ENCODE peak calls at places on chromosomes 3 and 15, in five cellular contexts. I is Calu3, G is heart left ventricle, P is DND-41, Y is lower leg skin. Z is an unnamed sample.

GRCh38 chr3:83946045-83946444 is 1012.7 kb upstream of the CADM2 start:
- DNase-seq in G (no peak), P (no peak), I (no peak), Y (no peak), Z (no peak)

GRCh38 chr3:184566441-184567414 is 5.1 kb downstream of the EPHB3 start:
- DNase-seq in I (no peak), G (no peak), Y (no peak), P (no peak), Z (no peak)

GRCh38 chr15:77107531-77108355 is 36.8 kb upstream of the TSPAN3 start:
- DNase-seq in G (peak; percentile 45), Y (peak; percentile 89), P (peak; percentile 53), I (peak; percentile 75), Z (no peak)

GRCh38 chr3:191216510-191216909 is 17.5 kb downstream of the OSTN start:
- DNase-seq in P (no peak), Y (no peak), G (no peak), I (no peak), Z (no peak)

GRCh38 chr15:48520376-48521155 is 124.9 kb downstream of the FBN1 start:
- DNase-seq in G (no peak), I (peak; percentile 28), Y (no peak), P (no peak), Z (no peak)

GRCh38 chr3:141065841-141066592 is 14.9 kb downstream of the SPSB4 start:
- DNase-seq in P (no peak), I (no peak), Y (peak; percentile 76), G (no peak), Z (no peak)

GRCh38 chr15:75161788-75162414 is 39.8 kb upstream of the C15orf39 start:
- DNase-seq in G (no peak), I (no peak), P (no peak), Y (no peak), Z (no peak)

GRCh38 chr15:39095218-39095879 is 485.5 kb upstream of the THBS1 start:
- DNase-seq in Y (no peak), G (no peak), I (no peak), P (no peak), Z (no peak)

GRCh38 chr3:14531856-14532395 is 8.2 kb downstream of the GRIP2 start:
- DNase-seq in I (no peak), G (peak; percentile 16), P (no peak), Y (no peak), Z (no peak)

GRCh38 chr3:172726370-172726769 is 15.5 kb upstream of the NCEH1 start:
- DNase-seq in P (no peak), Y (no peak), I (no peak), G (no peak), Z (no peak)

GRCh38 chr3:70824078-70824477 is 511.6 kb upstream of the MDFIC2 start:
- DNase-seq in G (no peak), I (no peak), Y (no peak), P (no peak), Z (no peak)

GRCh38 chr3:120503727-120504616 is 53.2 kb upstream of the FSTL1 start:
- DNase-seq in P (no peak), Y (no peak), G (no peak), I (no peak), Z (no peak)

GRCh38 chr3:71779674-71780377 is 5.1 kb downstream of the PROK2 start:
- DNase-seq in P (peak; percentile 15), I (no peak), Y (no peak), G (no peak), Z (no peak)

GRCh38 chr15:83011271-83012037 is at the start of gene C15orf40:
- DNase-seq in Y (peak; percentile 96), G (peak; percentile 94), P (peak; percentile 83), I (peak; percentile 95), Z (peak; percentile 77)

GRCh38 chr3:156814295-156814694 is 11.9 kb upstream of the LEKR1 start:
- DNase-seq in P (no peak), I (no peak), Y (no peak), G (no peak), Z (no peak)

GRCh38 chr15:68387288-68388143 is 44.4 kb downstream of the ITGA11 start:
- DNase-seq in P (no peak), G (no peak), I (no peak), Y (peak; percentile 62), Z (no peak)

GRCh38 chr15:52448010-52448890 is 80.4 kb downstream of the MYO5A start:
- DNase-seq in P (no peak), G (no peak), I (no peak), Y (no peak), Z (no peak)

GRCh38 chr3:49841126-49841525 is 15.2 kb downstream of the TRAIP start:
- DNase-seq in I (peak; percentile 34), G (no peak), Y (no peak), P (peak; percentile 47), Z (no peak)
- TF ChIP-seq CTCF in I (no peak), G (peak; percentile 26), Y (no peak), P (peak; percentile 72), Z (peak; percentile 39)

DNA sequence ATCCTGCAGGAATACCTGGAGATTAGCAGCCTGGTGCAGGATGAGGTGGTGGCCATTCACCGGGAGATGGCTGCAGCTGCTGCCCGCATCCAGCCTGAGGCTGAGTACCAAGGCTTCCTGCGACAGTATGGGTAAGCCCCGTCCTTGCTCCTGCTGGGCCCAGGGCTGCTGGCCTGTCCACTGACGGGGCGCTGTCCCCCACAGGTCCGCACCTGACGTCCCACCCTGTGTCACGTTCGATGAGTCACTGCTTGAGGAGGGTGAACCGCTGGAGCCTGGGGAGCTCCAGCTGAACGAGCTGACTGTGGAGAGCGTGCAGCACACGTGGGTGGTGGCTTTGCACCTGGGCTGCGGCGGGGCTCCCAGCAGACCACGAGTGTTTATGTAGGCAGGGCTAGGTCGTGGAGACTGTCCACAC is 5.0 kb downstream of the FES start:
- DNase-seq in G (no peak), Y (no peak), I (no peak), P (peak; percentile 52), Z (no peak)
- TF ChIP-seq CTCF in G (no peak), Y (no peak), I (no peak), P (no peak), Z (no peak)

GRCh38 chr3:132726341-132726823 is 4.2 kb upstream of the NPHP3 start:
- DNase-seq in I (no peak), P (no peak), Y (no peak), G (no peak), Z (no peak)

GRCh38 chr3:132723024-132723462 is 834 bp upstream of the NPHP3 start:
- DNase-seq in P (no peak), Y (no peak), I (no peak), G (no peak), Z (no peak)

GRCh38 chr3:132721479-132722164 is 587 bp downstream of the NPHP3 start:
- DNase-seq in G (peak; percentile 73), P (no peak), Y (peak; percentile 93), I (peak; percentile 85), Z (no peak)

GRCh38 chr3:132723551-132723950 is 1.3 kb upstream of the NPHP3 start:
- DNase-seq in Y (no peak), I (no peak), P (no peak), G (no peak), Z (no peak)

DNA sequence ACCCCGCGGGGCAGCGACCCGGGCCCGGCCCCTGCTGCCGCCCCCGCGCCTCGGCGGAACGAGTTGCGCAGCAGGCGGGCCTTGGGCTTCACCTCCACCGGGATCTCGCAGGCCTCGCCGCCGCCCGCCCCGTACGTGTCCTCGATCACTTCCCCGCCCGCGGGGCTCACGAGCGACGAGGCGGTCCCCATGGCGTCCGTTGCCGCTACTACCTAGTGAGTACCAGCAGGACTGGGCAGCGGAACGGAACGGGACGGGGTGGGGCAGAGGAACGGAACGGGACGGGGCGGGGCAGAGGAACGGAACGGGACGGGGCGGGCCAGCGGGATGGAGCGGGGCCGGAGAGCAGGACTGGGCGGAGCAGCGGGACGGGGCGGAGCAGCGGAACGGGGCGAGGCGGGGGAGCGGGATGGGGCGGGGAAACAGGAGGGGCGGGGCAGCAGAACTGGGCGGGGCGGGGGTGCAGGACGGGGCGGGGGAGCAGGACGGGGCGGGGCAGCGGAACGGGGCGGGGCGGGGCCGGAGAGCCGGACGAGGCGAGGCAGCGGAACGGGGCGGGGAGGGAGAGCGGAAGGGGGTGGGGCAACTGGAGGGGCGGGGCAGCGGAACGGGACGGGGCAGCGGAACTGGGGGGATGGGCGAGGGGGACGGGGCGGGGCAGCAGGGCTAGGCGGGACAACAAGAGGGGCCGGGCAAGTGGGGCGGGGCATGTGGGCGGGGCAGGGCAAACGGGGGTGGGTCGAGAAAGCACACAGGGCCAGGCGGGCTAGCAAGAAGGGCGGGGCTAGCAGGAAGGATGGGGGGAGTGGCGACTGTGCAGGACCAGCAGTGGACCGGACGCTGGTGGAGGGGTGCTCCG is at the start of gene NPHP3:
- DNase-seq in G (peak; percentile 98), Y (peak; percentile 99), P (peak; percentile 93), I (peak; percentile 99), Z (peak; percentile 98)
- TF ChIP-seq CTCF in G (no peak), Y (no peak), P (no peak), I (no peak), Z (no peak)

DNA sequence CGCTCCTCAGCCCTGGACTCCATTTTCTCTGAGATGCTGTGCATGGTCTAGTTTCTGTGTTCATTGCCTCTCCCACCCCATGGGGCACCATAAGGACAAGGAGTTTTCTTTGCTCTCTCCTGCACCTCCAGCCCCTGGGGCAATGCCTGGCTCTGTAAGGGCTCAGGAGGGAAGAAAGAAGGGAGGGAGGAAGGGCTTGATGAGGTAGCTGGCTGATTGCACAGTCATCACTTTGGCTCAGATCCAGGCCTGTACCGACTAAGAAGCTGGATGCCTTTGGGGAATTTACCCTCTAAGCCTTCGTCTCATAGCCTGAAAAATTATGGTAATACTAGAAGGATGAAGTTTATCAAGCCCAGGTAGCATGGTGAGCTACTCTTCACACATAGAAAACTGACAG is 382.9 kb downstream of the GABRG3 start:
- DNase-seq in Y (no peak), P (no peak), G (no peak), I (no peak), Z (no peak)
- TF ChIP-seq CTCF in Y (no peak), P (no peak), G (no peak), I (no peak), Z (no peak)

GRCh38 chr15:33007295-33007855 is 187.1 kb downstream of the FMN1 start:
- DNase-seq in Y (no peak), I (no peak), G (no peak), P (no peak), Z (no peak)
- TF ChIP-seq CTCF in Y (no peak), I (no peak), G (no peak), P (no peak), Z (peak; percentile 20)

DNA sequence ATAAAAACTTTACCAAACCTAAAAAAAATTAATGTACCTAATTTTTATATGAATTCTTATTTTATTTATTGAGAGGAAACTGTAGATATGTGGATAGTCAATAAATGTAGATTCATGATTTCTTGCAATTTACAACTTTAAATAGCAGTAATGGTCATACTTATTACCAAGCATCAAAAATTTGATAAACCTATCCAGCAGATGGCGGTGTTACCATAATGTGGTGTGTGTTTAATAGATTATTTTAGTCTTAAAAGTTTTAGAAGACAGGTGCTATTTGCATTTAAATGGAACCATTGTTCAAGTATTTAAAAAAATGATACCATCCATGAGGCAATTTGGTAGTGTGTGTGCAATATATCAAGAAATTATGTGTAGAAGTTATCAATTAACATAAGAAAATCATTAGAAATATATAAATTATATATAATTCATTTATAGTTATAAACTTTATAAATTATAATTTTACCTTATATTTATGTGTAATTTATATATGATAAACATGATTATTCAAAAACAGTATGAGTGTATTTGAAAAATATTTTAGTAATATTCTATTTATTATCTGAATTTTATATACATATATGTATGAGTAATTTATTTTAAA is 176.0 kb upstream of the BCHE start:
- DNase-seq in Y (no peak), P (peak; percentile 5), G (no peak), I (peak; percentile 64), Z (no peak)
- TF ChIP-seq CTCF in Y (no peak), P (peak; percentile 56), G (no peak), I (peak; percentile 60), Z (peak; percentile 10)